ENCODE peak calls at places on chromosomes 5 and 9, in nine cellular contexts. Z is occipital lobe, B is T-helper 2 cell, P is ELR, I is glutamatergic neuron, G is AG04449, N is GM04504, T is adrenal gland, O is T-helper 17 cell. A is an unnamed sample.

GRCh38 chr9:70083429-70083828 is 39.8 kb downstream of the MAMDC2 start:
- DNase-seq in G (no peak), N (no peak), I (no peak), Z (no peak), B (no peak), O (no peak), T (no peak), P (no peak), A (no peak)

GRCh38 chr9:7169717-7170348 is 412.1 kb downstream of the KDM4C start:
- DNase-seq in N (peak; percentile 44), B (no peak), Z (no peak), T (peak; percentile 39), P (no peak), G (no peak), I (no peak), O (no peak), A (no peak)

GRCh38 chr9:96327694-96328352 is 25.8 kb upstream of the HSD17B3 start:
- DNase-seq in N (peak; percentile 40), O (no peak), Z (no peak), B (peak; percentile 48), T (peak; percentile 62), I (peak; percentile 22), P (peak; percentile 78), G (peak; percentile 3), A (peak; percentile 48)

GRCh38 chr5:163759000-163759730 is 253.7 kb downstream of the MAT2B start:
- DNase-seq in T (no peak), G (no peak), I (no peak), O (no peak), N (no peak), P (no peak), B (no peak), Z (no peak), A (no peak)

GRCh38 chr9:109320734-109321448 is at the start of gene EPB41L4B:
- DNase-seq in B (peak; percentile 92), I (peak; percentile 97), Z (peak; percentile 74), T (peak; percentile 91), P (peak; percentile 82), G (peak; percentile 21), O (peak; percentile 69), N (peak; percentile 35), A (peak; percentile 59)

GRCh38 chr5:113031557-113031956 is 55.0 kb downstream of the DCP2 start:
- DNase-seq in O (no peak), B (no peak), P (no peak), G (no peak), T (no peak), Z (no peak), N (no peak), I (no peak), A (no peak)

GRCh38 chr5:58462154-58462553 is 2.3 kb upstream of the PLK2 start:
- DNase-seq in Z (no peak), B (peak; percentile 21), P (no peak), I (no peak), G (no peak), T (no peak), O (no peak), N (no peak), A (no peak)

GRCh38 chr5:127968998-127969397 is 114.6 kb upstream of the SLC12A2 start:
- DNase-seq in I (no peak), O (no peak), Z (no peak), T (no peak), P (no peak), B (no peak), G (no peak), N (no peak), A (no peak)

GRCh38 chr9:93451762-93452709 is 551 bp downstream of the FAM120A start:
- DNase-seq in O (peak; percentile 37), T (peak; percentile 66), G (no peak), Z (peak; percentile 46), B (peak; percentile 62), N (no peak), P (peak; percentile 58), I (peak; percentile 70), A (no peak)

GRCh38 chr9:125409217-125409636 is 147.6 kb downstream of the GAPVD1 start:
- DNase-seq in B (peak; percentile 24), I (no peak), Z (no peak), P (peak; percentile 37), O (no peak), T (no peak), G (no peak), N (no peak), A (no peak)

GRCh38 chr5:137142371-137143243 is 356.5 kb downstream of the SPOCK1 start:
- DNase-seq in O (no peak), I (no peak), Z (no peak), T (peak; percentile 6), N (peak; percentile 90), P (peak; percentile 94), G (peak; percentile 92), B (no peak), A (peak; percentile 75)

GRCh38 chr9:133276923-133277322 is 1.9 kb upstream of the ABO start:
- DNase-seq in Z (no peak), O (no peak), I (no peak), B (no peak), P (no peak), T (no peak), G (no peak), N (no peak), A (no peak)

GRCh38 chr5:180208435-180209081 is 453 bp downstream of the RASGEF1C start:
- DNase-seq in N (no peak), O (no peak), G (no peak), P (no peak), T (peak; percentile 9), Z (no peak), I (peak; percentile 64), B (peak; percentile 10), A (no peak)

GRCh38 chr5:66436721-66437120 is 159.5 kb upstream of the MAST4 start:
- DNase-seq in B (no peak), T (no peak), G (no peak), N (no peak), I (no peak), P (peak; percentile 26), O (no peak), Z (no peak), A (no peak)

GRCh38 chr5:9445989-9446388 is 99.9 kb downstream of the SEMA5A start:
- DNase-seq in Z (no peak), N (no peak), P (no peak), G (no peak), O (no peak), I (no peak), T (no peak), B (no peak), A (peak; percentile 14)

GRCh38 chr5:58545912-58546311 is 37.0 kb upstream of the RAB3C start:
- DNase-seq in Z (no peak), T (no peak), O (no peak), P (peak; percentile 18), I (no peak), N (no peak), G (no peak), B (no peak), A (no peak)

GRCh38 chr5:39158127-39158593 is 61.2 kb downstream of the FYB1 start:
- DNase-seq in N (no peak), T (peak; percentile 3), Z (no peak), G (no peak), B (no peak), O (no peak), P (peak; percentile 51), I (no peak), A (no peak)

GRCh38 chr9:108056805-108057386 is 567.3 kb upstream of the KLF4 start:
- DNase-seq in G (no peak), Z (no peak), B (no peak), N (peak; percentile 55), T (no peak), P (peak; percentile 90), I (no peak), O (no peak), A (peak; percentile 75)